ENCODE peak calls at places on chromosome 19, in four cellular contexts. Q is IMR-90, H is breast epithelium, Z is upper lobe of right lung. F is an unnamed sample.
A peak's percentile ranks its signal among the peaks of the same experiment; 100 is the strongest.

GRCh38 chr19:46513461-46514236 is 18.0 kb upstream of the PNMA8B start:
- DNase-seq in H (peak; percentile 85), Q (peak; percentile 51), Z (peak; percentile 91), F (peak; percentile 40)

GRCh38 chr19:3923096-3923758 is 9.6 kb upstream of the NMRK2 start:
- DNase-seq in H (no peak), Z (no peak), Q (no peak), F (no peak)

GRCh38 chr19:7925171-7925837 is 631 bp downstream of the CTXN1 start:
- DNase-seq in Z (peak; percentile 85), H (no peak), Q (peak; percentile 73), F (peak; percentile 54)

GRCh38 chr19:10518444-10519361 is 1.5 kb upstream of the S1PR5 start:
- DNase-seq in Q (no peak), H (no peak), Z (no peak), F (no peak)

GRCh38 chr19:8578642-8579265 is 1.5 kb upstream of the MYO1F start:
- DNase-seq in Q (peak; percentile 53), H (peak; percentile 73), Z (peak; percentile 86), F (peak; percentile 51)

GRCh38 chr19:55462722-55463121 is 1.3 kb upstream of the ISOC2 start:
- DNase-seq in Z (no peak), H (no peak), Q (no peak), F (no peak)

GRCh38 chr19:48556825-48557224 is 4.9 kb downstream of the SULT2B1 start:
- DNase-seq in Z (no peak), Q (no peak), H (no peak), F (no peak)

GRCh38 chr19:6271721-6272410 is 7.9 kb downstream of the MLLT1 start:
- DNase-seq in Z (peak; percentile 85), H (peak; percentile 75), Q (peak; percentile 74), F (no peak)

GRCh38 chr19:29662604-29663404 is 2.5 kb upstream of the PLEKHF1 start:
- DNase-seq in Z (peak; percentile 65), Q (peak; percentile 94), H (peak; percentile 55), F (no peak)

GRCh38 chr19:55156202-55157063 is 1.1 kb downstream of the TNNI3 start:
- DNase-seq in H (no peak), Z (peak; percentile 79), Q (peak; percentile 44), F (no peak)

GRCh38 chr19:10368101-10368803 is 12.1 kb downstream of the TYK2 start:
- DNase-seq in H (no peak), Z (no peak), Q (no peak), F (no peak)

GRCh38 chr19:35331551-35332214 is 2.7 kb downstream of the CD22 start:
- DNase-seq in Z (no peak), H (no peak), Q (no peak), F (no peak)

GRCh38 chr19:40802300-40803169 is 3.5 kb downstream of the EGLN2 start:
- DNase-seq in Q (no peak), H (no peak), Z (peak; percentile 73), F (no peak)

GRCh38 chr19:3494051-3494450 is 6.4 kb downstream of the DOHH start:
- DNase-seq in H (no peak), Q (no peak), Z (no peak), F (no peak)

GRCh38 chr19:1509589-1510441 is 3.0 kb downstream of the ADAMTSL5 start:
- DNase-seq in H (no peak), Q (no peak), Z (no peak), F (no peak)

GRCh38 chr19:45168767-45169351 is 8.1 kb upstream of the NKPD1 start:
- DNase-seq in H (no peak), Z (no peak), Q (no peak), F (no peak)

GRCh38 chr19:46715620-46716012 is 1.3 kb downstream of the PRKD2 start:
- DNase-seq in Z (no peak), H (no peak), Q (no peak), F (no peak)

GRCh38 chr19:6564393-6564792 is 26.6 kb downstream of the CD70 start:
- DNase-seq in Z (no peak), Q (no peak), H (no peak), F (no peak)

GRCh38 chr19:709965-710714 is 1.4 kb downstream of the PALM start:
- DNase-seq in H (no peak), Z (no peak), Q (no peak), F (no peak)

GRCh38 chr19:49488046-49488862 is 846 bp downstream of the RPL13A start:
- DNase-seq in Z (no peak), H (no peak), Q (no peak), F (no peak)

GRCh38 chr19:5968431-5969373 is 9.2 kb downstream of the RANBP3 start:
- DNase-seq in H (no peak), Q (no peak), Z (no peak), F (no peak)

GRCh38 chr19:1169921-1170885 is 3.9 kb downstream of the SBNO2 start:
- DNase-seq in Q (peak; percentile 83), H (no peak), Z (peak; percentile 69), F (no peak)

GRCh38 chr19:13784731-13785452 is 10.4 kb upstream of the ZSWIM4 start:
- DNase-seq in H (peak; percentile 79), Q (peak; percentile 58), Z (peak; percentile 92), F (peak; percentile 59)

GRCh38 chr19:23698711-23699520 is 11.9 kb upstream of the ZNF675 start:
- DNase-seq in H (no peak), Z (no peak), Q (no peak), F (no peak)
- H3K36me3 ChIP-seq in H (no peaks in the 10 kb centered on the region), Z (no peaks in the 10 kb centered on the region), Q (no peaks in the 10 kb centered on the region), F (no peaks in the 10 kb centered on the region)

GRCh38 chr19:16412596-16413355 is 59.0 kb downstream of the EPS15L1 start:
- DNase-seq in Q (no peak), Z (no peak), H (no peak), F (no peak)
- H3K27ac ChIP-seq in Q (no peak overlapping the region), Z (no peak overlapping the region), H (no peak overlapping the region), F (no peak overlapping the region)

DNA sequence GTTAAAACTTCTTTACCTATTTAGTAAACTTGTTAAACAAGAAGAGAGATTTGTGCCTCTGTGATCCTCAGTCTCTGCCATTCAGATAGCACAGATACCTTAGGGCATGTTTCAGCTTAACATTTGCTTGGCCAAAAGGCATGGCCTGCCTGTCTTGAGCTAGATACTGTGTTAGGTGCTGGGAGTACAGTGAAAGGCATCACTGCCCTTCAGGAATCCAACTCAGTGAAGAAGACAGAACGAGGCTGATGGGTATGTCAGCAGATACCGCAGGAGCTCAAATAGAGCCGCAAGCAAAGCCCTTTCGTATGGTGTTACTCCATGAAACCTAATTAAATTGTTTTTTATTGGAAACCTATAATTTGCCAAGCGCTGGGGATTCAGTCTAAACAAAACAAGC is 12.9 kb downstream of the ZNF507 start:
- DNase-seq in H (no peak), Z (no peak), Q (no peak), F (no peak)
- H3K4me1 ChIP-seq in H (peaks cover 6% of the 10 kb centered on the region), Z (no peaks in the 10 kb centered on the region), Q (peaks cover 2% of the 10 kb centered on the region), F (no peaks in the 10 kb centered on the region)

GRCh38 chr19:16559896-16560295 is 12.3 kb downstream of the SLC35E1 start:
- DNase-seq in Z (no peak), H (no peak), Q (no peak), F (no peak)

GRCh38 chr19:16564842-16565241 is 7.4 kb downstream of the SLC35E1 start:
- DNase-seq in H (no peak), Q (no peak), Z (no peak), F (no peak)

GRCh38 chr19:16566161-16566560 is 6.1 kb downstream of the SLC35E1 start:
- DNase-seq in H (no peak), Q (no peak), Z (no peak), F (peak; percentile 85)

GRCh38 chr19:16561382-16561781 is 10.8 kb downstream of the SLC35E1 start:
- DNase-seq in Q (no peak), H (no peak), Z (no peak), F (no peak)

DNA sequence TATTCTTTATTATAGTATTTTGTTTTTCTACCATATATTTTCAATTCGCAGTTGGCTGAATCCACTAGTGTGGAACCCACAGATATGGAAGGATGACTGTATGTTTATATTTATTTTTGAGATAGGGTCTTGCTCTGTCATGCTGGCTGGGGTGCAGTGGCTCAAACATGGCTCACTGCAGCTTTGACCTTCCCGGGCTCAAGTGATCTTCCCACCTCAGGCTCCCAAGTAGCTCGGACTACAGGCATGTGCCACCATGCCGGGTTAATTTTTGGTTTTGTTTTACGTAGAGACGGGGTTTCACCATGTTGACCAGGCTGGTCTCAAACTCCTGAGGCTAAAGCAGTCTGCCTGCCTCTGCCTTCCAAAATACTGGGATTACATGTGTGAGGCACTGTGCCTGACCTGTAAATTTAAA is 9.6 kb downstream of the SLC35E1 start:
- DNase-seq in Q (no peak), H (no peak), Z (no peak), F (no peak)
- H3K36me3 ChIP-seq in Q (peaks cover 52% of the 10 kb centered on the region), H (no peaks in the 10 kb centered on the region), Z (peaks cover 90% of the 10 kb centered on the region), F (peaks cover 30% of the 10 kb centered on the region)

DNA sequence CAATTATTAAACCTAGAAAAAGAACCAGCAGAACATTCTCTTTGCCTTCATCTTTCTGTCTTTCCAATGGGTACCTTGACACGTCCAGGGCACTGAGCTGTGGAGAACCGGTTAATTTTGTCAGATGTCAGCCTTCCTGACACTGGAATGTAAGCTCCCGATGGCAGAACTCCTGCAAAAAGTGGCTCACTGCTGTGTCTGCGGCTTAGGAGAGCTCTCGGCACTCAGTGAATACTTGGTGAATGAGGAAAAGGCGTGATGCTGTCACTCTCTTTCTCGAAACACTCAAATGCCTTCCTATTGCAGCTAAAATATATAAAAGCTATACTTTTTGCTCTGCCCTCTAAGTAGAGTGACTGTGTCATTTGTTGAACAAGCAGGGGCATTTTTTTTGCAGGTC is 17.6 kb downstream of the CEBPA start:
- DNase-seq in H (no peak), Q (no peak), Z (no peak), F (no peak)
- H3K27ac ChIP-seq in H (no peak overlapping the region), Q (no peak overlapping the region), Z (no peak overlapping the region), F (no peak overlapping the region)

GRCh38 chr19:37565370-37565669 is 29.3 kb downstream of the ZNF571 start:
- DNase-seq in Q (no peak), Z (no peak), H (no peak), F (no peak)
- H3K4me1 ChIP-seq in Q (no peaks in the 10 kb centered on the region), Z (no peaks in the 10 kb centered on the region), H (no peaks in the 10 kb centered on the region), F (no peaks in the 10 kb centered on the region)

GRCh38 chr19:18868380-18869230 is 27.4 kb downstream of the CERS1 start:
- DNase-seq in H (no peak), Q (no peak), Z (no peak), F (no peak)
- H3K36me3 ChIP-seq in H (peaks cover 5% of the 10 kb centered on the region), Q (peaks cover 38% of the 10 kb centered on the region), Z (peaks cover 42% of the 10 kb centered on the region), F (peaks cover 45% of the 10 kb centered on the region)

GRCh38 chr19:17866312-17867012 is 5.3 kb upstream of the SLC5A5 start:
- DNase-seq in Z (no peak), Q (no peak), H (no peak), F (no peak)

GRCh38 chr19:17867087-17867486 is 4.7 kb upstream of the SLC5A5 start:
- DNase-seq in Q (no peak), Z (no peak), H (no peak), F (no peak)

GRCh38 chr19:17863520-17864182 is 3.9 kb downstream of the RPL18A start:
- DNase-seq in Z (no peak), Q (no peak), H (no peak), F (no peak)

GRCh38 chr19:17862711-17863519 is 3.2 kb downstream of the RPL18A start:
- DNase-seq in H (no peak), Z (no peak), Q (no peak), F (no peak)

GRCh38 chr19:17865364-17866311 is 5.9 kb downstream of the RPL18A start:
- DNase-seq in Z (no peak), Q (no peak), H (no peak), F (no peak)
- H3K27ac ChIP-seq in Z (no peak overlapping the region), Q (no peak overlapping the region), H (no peak overlapping the region), F (no peak overlapping the region)

F was measured in effector memory CD4-positive, alpha-beta T cell.